ENCODE peak calls at places on chromosomes 1 and 21, in four cellular contexts. One of them, this sample, is unnamed.
A peak's percentile ranks its signal among the peaks of the same experiment; 100 is the strongest.

GRCh38 chr1:91603409-91603808 is 102.8 kb downstream of the CDC7 start:
- DNase-seq in left lung: no peak
- DNase-seq in dorsolateral prefrontal cortex: no peak
- DNase-seq in lower leg skin: no peak
- DNase-seq in this sample: no peak

GRCh38 chr1:234851450-234852438 is 241.8 kb upstream of the IRF2BP2 start:
- DNase-seq in dorsolateral prefrontal cortex: no peak
- DNase-seq in left lung: peak; percentile 67
- DNase-seq in lower leg skin: no peak
- DNase-seq in this sample: no peak

GRCh38 chr1:15156807-15157380 is 3.3 kb downstream of the TMEM51 start:
- DNase-seq in left lung: no peak
- DNase-seq in dorsolateral prefrontal cortex: no peak
- DNase-seq in lower leg skin: no peak
- DNase-seq in this sample: no peak

GRCh38 chr1:222754386-222755139 is 17.6 kb downstream of the FAM177B start:
- DNase-seq in lower leg skin: peak; percentile 86
- DNase-seq in dorsolateral prefrontal cortex: peak; percentile 53
- DNase-seq in left lung: peak; percentile 70
- DNase-seq in this sample: no peak

GRCh38 chr1:155801149-155801548 is 55.9 kb downstream of the GON4L start:
- DNase-seq in dorsolateral prefrontal cortex: no peak
- DNase-seq in left lung: no peak
- DNase-seq in lower leg skin: no peak
- DNase-seq in this sample: no peak

GRCh38 chr1:173056355-173056754 is 5.6 kb upstream of the TNFSF18 start:
- DNase-seq in left lung: no peak
- DNase-seq in dorsolateral prefrontal cortex: no peak
- DNase-seq in lower leg skin: peak; percentile 33
- DNase-seq in this sample: no peak

GRCh38 chr1:203570805-203571204 is 55.8 kb upstream of the ATP2B4 start:
- DNase-seq in lower leg skin: no peak
- DNase-seq in dorsolateral prefrontal cortex: no peak
- DNase-seq in left lung: no peak
- DNase-seq in this sample: no peak

GRCh38 chr1:167518331-167518700 is at the start of gene CD247:
- DNase-seq in lower leg skin: no peak
- DNase-seq in left lung: no peak
- DNase-seq in dorsolateral prefrontal cortex: no peak
- DNase-seq in this sample: no peak

GRCh38 chr1:32755810-32756159 is 53.2 kb upstream of the SYNC start:
- DNase-seq in lower leg skin: no peak
- DNase-seq in left lung: no peak
- DNase-seq in dorsolateral prefrontal cortex: no peak
- DNase-seq in this sample: no peak

GRCh38 chr21:38289697-38290096 is 32.9 kb downstream of the KCNJ15 start:
- DNase-seq in left lung: peak; percentile 76
- DNase-seq in lower leg skin: peak; percentile 61
- DNase-seq in dorsolateral prefrontal cortex: no peak
- DNase-seq in this sample: no peak

GRCh38 chr1:12405325-12406217 is 175.7 kb downstream of the VPS13D start:
- DNase-seq in lower leg skin: no peak
- DNase-seq in dorsolateral prefrontal cortex: no peak
- DNase-seq in left lung: peak; percentile 58
- DNase-seq in this sample: no peak

GRCh38 chr1:67626495-67627235 is 58.3 kb upstream of the GADD45A start:
- DNase-seq in left lung: no peak
- DNase-seq in lower leg skin: no peak
- DNase-seq in dorsolateral prefrontal cortex: no peak
- DNase-seq in this sample: no peak

GRCh38 chr1:205926213-205926612 is 17.0 kb downstream of the SLC26A9 start:
- DNase-seq in lower leg skin: no peak
- DNase-seq in dorsolateral prefrontal cortex: peak; percentile 46
- DNase-seq in left lung: no peak
- DNase-seq in this sample: no peak

GRCh38 chr1:215166886-215167285 is 84.3 kb downstream of the KCNK2 start:
- DNase-seq in dorsolateral prefrontal cortex: no peak
- DNase-seq in left lung: no peak
- DNase-seq in lower leg skin: no peak
- DNase-seq in this sample: no peak

DNA sequence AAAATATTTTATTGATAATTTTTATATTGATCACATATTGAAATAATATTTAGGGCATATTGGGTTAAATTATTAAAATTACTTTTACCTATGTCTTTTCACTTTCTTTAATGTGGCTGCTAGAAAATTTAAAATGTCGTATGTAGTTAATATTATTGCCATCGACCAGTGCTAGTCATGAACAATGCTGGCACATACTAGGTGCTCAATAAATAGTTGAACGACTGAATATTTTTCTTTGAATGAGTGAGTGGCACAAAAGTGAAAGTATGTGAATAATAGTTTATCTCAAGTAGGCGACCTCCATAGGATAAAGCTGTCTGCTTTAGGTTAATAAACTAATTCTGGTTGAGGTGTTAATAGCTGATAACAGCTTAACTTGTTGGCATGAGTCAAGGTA is 150.8 kb upstream of the FGGY start:
- DNase-seq in lower leg skin: no peak
- DNase-seq in left lung: no peak
- DNase-seq in dorsolateral prefrontal cortex: no peak
- DNase-seq in this sample: no peak
- H3K4me3 ChIP-seq in lower leg skin: no peak overlapping the region
- H3K4me3 ChIP-seq in left lung: no peak overlapping the region
- H3K4me3 ChIP-seq in dorsolateral prefrontal cortex: peak overlapping the region; percentile 40
- H3K4me3 ChIP-seq in this sample: no peak overlapping the region

GRCh38 chr1:241640867-241641542 is 836 bp upstream of the CHML start:
- DNase-seq in dorsolateral prefrontal cortex: no peak
- DNase-seq in left lung: no peak
- DNase-seq in lower leg skin: no peak
- DNase-seq in this sample: no peak

GRCh38 chr1:241639040-241639652 is 1.0 kb downstream of the CHML start:
- DNase-seq in left lung: no peak
- DNase-seq in lower leg skin: no peak
- DNase-seq in dorsolateral prefrontal cortex: no peak
- DNase-seq in this sample: no peak

GRCh38 chr1:241640149-241640866 is at the start of the genes CHML and OPN3:
- DNase-seq in dorsolateral prefrontal cortex: peak; percentile 97
- DNase-seq in left lung: peak; percentile 95
- DNase-seq in lower leg skin: peak; percentile 89
- DNase-seq in this sample: peak; percentile 48

GRCh38 chr1:241638091-241638682 is 2.0 kb downstream of the CHML start:
- DNase-seq in lower leg skin: no peak
- DNase-seq in left lung: no peak
- DNase-seq in dorsolateral prefrontal cortex: no peak
- DNase-seq in this sample: no peak

GRCh38 chr1:241639653-241640148 is 468 bp downstream of the CHML start:
- DNase-seq in left lung: peak; percentile 48
- DNase-seq in lower leg skin: peak; percentile 31
- DNase-seq in dorsolateral prefrontal cortex: peak; percentile 43
- DNase-seq in this sample: no peak
- H3K4me3 ChIP-seq in left lung: peak overlapping the region; percentile 86
- H3K4me3 ChIP-seq in lower leg skin: peak overlapping the region; percentile 82
- H3K4me3 ChIP-seq in dorsolateral prefrontal cortex: peak overlapping the region; percentile 78
- H3K4me3 ChIP-seq in this sample: peak overlapping the region; percentile 90

DNA sequence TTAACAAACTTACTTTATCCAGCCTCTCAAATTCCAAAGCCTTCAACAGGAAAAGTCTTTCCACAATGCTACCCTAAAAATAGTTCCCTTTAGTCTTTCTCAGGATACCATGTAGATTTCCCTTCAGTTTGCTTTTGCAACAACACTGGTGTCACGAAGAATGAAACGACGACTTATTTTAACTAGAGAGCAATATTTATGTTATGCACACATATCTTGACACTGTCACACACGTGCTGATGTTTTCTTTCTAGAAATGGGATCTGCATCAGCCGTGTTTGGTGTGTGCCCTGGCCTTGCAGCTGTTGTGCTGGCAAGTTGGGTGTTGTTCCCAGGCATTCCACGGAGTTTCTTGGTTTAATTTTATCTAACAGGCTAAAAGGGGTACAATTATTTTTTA is 75.5 kb downstream of the SIPA1L2 start:
- DNase-seq in left lung: no peak
- DNase-seq in dorsolateral prefrontal cortex: no peak
- DNase-seq in lower leg skin: no peak
- DNase-seq in this sample: no peak
- H3K4me3 ChIP-seq in left lung: no peak overlapping the region
- H3K4me3 ChIP-seq in dorsolateral prefrontal cortex: no peak overlapping the region
- H3K4me3 ChIP-seq in lower leg skin: no peak overlapping the region
- H3K4me3 ChIP-seq in this sample: no peak overlapping the region

DNA sequence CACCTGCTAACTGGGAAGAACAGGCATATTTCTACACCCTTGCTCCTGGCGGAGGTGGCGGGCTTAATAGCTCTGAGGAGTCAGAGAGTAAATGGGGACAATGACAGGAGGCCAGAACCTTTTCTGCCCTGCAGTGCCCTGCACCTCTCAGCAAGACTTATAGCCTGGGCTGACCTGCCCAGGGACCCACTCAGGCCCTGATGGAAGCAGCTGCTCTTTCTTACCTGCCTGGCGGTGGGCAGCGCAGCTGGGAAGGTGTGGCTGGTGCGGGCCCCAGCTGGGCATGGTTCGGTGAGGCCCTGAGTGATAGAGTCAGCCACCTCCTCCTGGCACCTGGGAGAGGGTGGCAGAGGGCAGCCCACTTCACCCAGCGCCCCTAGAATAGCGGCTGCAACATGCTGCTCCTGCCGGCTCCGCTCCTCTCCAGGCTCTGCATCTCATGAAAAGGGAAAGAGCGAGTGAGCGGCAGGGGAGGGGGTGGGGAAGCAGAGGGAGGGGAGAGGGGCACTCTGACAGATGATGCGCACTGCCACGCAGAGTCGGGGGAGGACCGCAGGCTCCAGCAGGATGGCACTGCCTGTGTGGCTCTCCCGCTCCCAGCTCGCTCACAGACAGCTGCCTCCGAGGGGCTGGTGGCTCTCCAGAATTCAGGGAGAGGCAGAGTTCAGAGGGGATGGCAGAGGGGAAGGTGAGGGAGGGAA is at the start of gene RGS8:
- DNase-seq in left lung: no peak
- DNase-seq in lower leg skin: no peak
- DNase-seq in dorsolateral prefrontal cortex: no peak
- DNase-seq in this sample: no peak
- H3K4me3 ChIP-seq in left lung: no peak within 1 kb of the TSS
- H3K4me3 ChIP-seq in lower leg skin: no peak within 1 kb of the TSS
- H3K4me3 ChIP-seq in dorsolateral prefrontal cortex: no peak within 1 kb of the TSS
- H3K4me3 ChIP-seq in this sample: no peak within 1 kb of the TSS

DNA sequence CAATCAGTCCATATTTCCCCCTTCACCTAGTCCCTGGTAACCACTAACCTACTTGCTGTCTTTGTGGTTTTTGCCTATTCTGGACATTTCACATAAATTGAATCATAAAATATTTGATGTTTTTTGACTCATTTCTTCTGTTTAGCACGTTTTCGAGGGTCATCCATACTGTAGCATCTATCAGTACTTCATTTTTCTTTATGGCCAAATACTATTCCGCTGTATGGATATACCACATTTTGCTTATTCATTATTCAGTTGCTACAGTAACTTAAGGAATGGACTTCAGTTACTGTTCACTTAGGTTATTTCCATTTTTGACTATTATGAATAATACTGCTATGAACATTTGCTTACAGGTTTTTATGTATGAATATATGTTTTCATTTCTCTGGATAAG is 12.3 kb downstream of the PBX1 start:
- DNase-seq in left lung: no peak
- DNase-seq in lower leg skin: no peak
- DNase-seq in dorsolateral prefrontal cortex: no peak
- DNase-seq in this sample: no peak
- H3K4me3 ChIP-seq in left lung: no peak overlapping the region
- H3K4me3 ChIP-seq in lower leg skin: no peak overlapping the region
- H3K4me3 ChIP-seq in dorsolateral prefrontal cortex: no peak overlapping the region
- H3K4me3 ChIP-seq in this sample: no peak overlapping the region

GRCh38 chr1:96482615-96483014 is 239.0 kb upstream of the PTBP2 start:
- DNase-seq in lower leg skin: no peak
- DNase-seq in dorsolateral prefrontal cortex: no peak
- DNase-seq in left lung: no peak
- DNase-seq in this sample: no peak
- H3K4me3 ChIP-seq in lower leg skin: no peak overlapping the region
- H3K4me3 ChIP-seq in dorsolateral prefrontal cortex: no peak overlapping the region
- H3K4me3 ChIP-seq in left lung: no peak overlapping the region
- H3K4me3 ChIP-seq in this sample: peak overlapping the region; percentile 12

GRCh38 chr1:186682721-186683120 is 2.5 kb upstream of the PTGS2 start:
- DNase-seq in left lung: no peak
- DNase-seq in lower leg skin: no peak
- DNase-seq in dorsolateral prefrontal cortex: no peak
- DNase-seq in this sample: no peak

GRCh38 chr1:186680031-186681012 is at the start of gene PTGS2:
- DNase-seq in left lung: peak; percentile 91
- DNase-seq in lower leg skin: peak; percentile 87
- DNase-seq in dorsolateral prefrontal cortex: peak; percentile 69
- DNase-seq in this sample: no peak

GRCh38 chr1:186681806-186682205 is 1.6 kb upstream of the PTGS2 start:
- DNase-seq in lower leg skin: no peak
- DNase-seq in left lung: no peak
- DNase-seq in dorsolateral prefrontal cortex: no peak
- DNase-seq in this sample: no peak

GRCh38 chr1:186681136-186681535 is 913 bp upstream of the PTGS2 start:
- DNase-seq in left lung: no peak
- DNase-seq in dorsolateral prefrontal cortex: no peak
- DNase-seq in lower leg skin: no peak
- DNase-seq in this sample: no peak

GRCh38 chr1:186683637-186684410 is 3.6 kb upstream of the PTGS2 start:
- DNase-seq in left lung: no peak
- DNase-seq in lower leg skin: no peak
- DNase-seq in dorsolateral prefrontal cortex: no peak
- DNase-seq in this sample: no peak
- H3K4me3 ChIP-seq in left lung: no peak overlapping the region
- H3K4me3 ChIP-seq in lower leg skin: no peak overlapping the region
- H3K4me3 ChIP-seq in dorsolateral prefrontal cortex: no peak overlapping the region
- H3K4me3 ChIP-seq in this sample: no peak overlapping the region

DNA sequence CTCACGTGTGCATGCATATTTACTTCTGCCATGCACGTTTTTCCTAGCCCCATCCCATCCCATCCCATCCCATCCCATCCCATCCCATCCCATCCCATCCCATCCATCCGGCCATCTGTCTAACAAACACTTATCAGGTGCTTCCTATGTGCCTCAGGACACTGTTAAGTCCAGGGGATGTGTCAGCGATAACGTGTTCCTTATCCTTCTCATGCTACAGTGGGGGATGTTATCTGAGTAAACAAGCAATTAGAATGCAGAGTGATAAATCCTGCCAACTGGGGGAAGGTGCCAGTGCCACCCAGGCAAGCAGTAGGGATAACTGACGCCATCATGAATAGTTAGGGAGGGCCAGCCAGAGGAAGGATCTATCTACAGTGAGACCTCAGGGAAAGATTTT is 304.2 kb downstream of the CAMTA1 start:
- DNase-seq in left lung: no peak
- DNase-seq in lower leg skin: no peak
- DNase-seq in dorsolateral prefrontal cortex: no peak
- DNase-seq in this sample: no peak
- H3K4me3 ChIP-seq in left lung: no peak overlapping the region
- H3K4me3 ChIP-seq in lower leg skin: no peak overlapping the region
- H3K4me3 ChIP-seq in dorsolateral prefrontal cortex: no peak overlapping the region
- H3K4me3 ChIP-seq in this sample: no peak overlapping the region

GRCh38 chr1:75731881-75732280 is 7.4 kb downstream of the ACADM start:
- DNase-seq in lower leg skin: no peak
- DNase-seq in left lung: no peak
- DNase-seq in dorsolateral prefrontal cortex: no peak
- DNase-seq in this sample: no peak
- H3K4me3 ChIP-seq in lower leg skin: no peak overlapping the region
- H3K4me3 ChIP-seq in left lung: no peak overlapping the region
- H3K4me3 ChIP-seq in dorsolateral prefrontal cortex: no peak overlapping the region
- H3K4me3 ChIP-seq in this sample: no peak overlapping the region

GRCh38 chr1:207298186-207298585 is 23.3 kb upstream of the CD55 start:
- DNase-seq in dorsolateral prefrontal cortex: no peak
- DNase-seq in lower leg skin: no peak
- DNase-seq in left lung: no peak
- DNase-seq in this sample: no peak
- H3K4me3 ChIP-seq in dorsolateral prefrontal cortex: no peak overlapping the region
- H3K4me3 ChIP-seq in lower leg skin: no peak overlapping the region
- H3K4me3 ChIP-seq in left lung: no peak overlapping the region
- H3K4me3 ChIP-seq in this sample: no peak overlapping the region

This sample was measured in esophagus squamous epithelium.